ENCODE peak calls at places on chromosomes 7 and 10, in ten cellular contexts. One of them, this sample, is unnamed.
A peak's percentile ranks its signal among the peaks of the same experiment; 100 is the strongest.

GRCh38 chr10:78309536-78310237 is 276.0 kb downstream of the RPS24 start:
- DNase-seq in right atrium auricular region: peak; percentile 30
- DNase-seq in fibroblast of the aortic adventitia: no peak
- DNase-seq in cardiac fibroblast: no peak
- DNase-seq in stomach: no peak
- DNase-seq in tibial artery: no peak
- DNase-seq in psoas muscle: no peak
- DNase-seq in astrocyte of the spinal cord: no peak
- DNase-seq in H1: peak; percentile 22
- DNase-seq in A549: no peak
- DNase-seq in this sample: no peak

GRCh38 chr7:105916603-105917002 is 40.2 kb upstream of the ATXN7L1 start:
- DNase-seq in right atrium auricular region: no peak
- DNase-seq in fibroblast of the aortic adventitia: peak; percentile 77
- DNase-seq in cardiac fibroblast: peak; percentile 64
- DNase-seq in stomach: no peak
- DNase-seq in tibial artery: no peak
- DNase-seq in psoas muscle: no peak
- DNase-seq in astrocyte of the spinal cord: peak; percentile 39
- DNase-seq in H1: no peak
- DNase-seq in A549: no peak
- DNase-seq in this sample: no peak

GRCh38 chr10:4947635-4948596 is 15.3 kb upstream of the AKR1C1 start:
- DNase-seq in right atrium auricular region: peak; percentile 75
- DNase-seq in fibroblast of the aortic adventitia: peak; percentile 98
- DNase-seq in cardiac fibroblast: peak; percentile 95
- DNase-seq in stomach: no peak
- DNase-seq in tibial artery: peak; percentile 78
- DNase-seq in psoas muscle: no peak
- DNase-seq in astrocyte of the spinal cord: peak; percentile 84
- DNase-seq in H1: no peak
- DNase-seq in A549: peak; percentile 92
- DNase-seq in this sample: no peak

GRCh38 chr7:24851791-24852190 is 94.5 kb upstream of the GSDME start:
- DNase-seq in right atrium auricular region: no peak
- DNase-seq in fibroblast of the aortic adventitia: no peak
- DNase-seq in cardiac fibroblast: no peak
- DNase-seq in stomach: no peak
- DNase-seq in tibial artery: no peak
- DNase-seq in psoas muscle: no peak
- DNase-seq in astrocyte of the spinal cord: peak; percentile 41
- DNase-seq in H1: no peak
- DNase-seq in A549: no peak
- DNase-seq in this sample: no peak

GRCh38 chr10:86071145-86071544 is 295.4 kb downstream of the GRID1 start:
- DNase-seq in right atrium auricular region: peak; percentile 21
- DNase-seq in fibroblast of the aortic adventitia: no peak
- DNase-seq in cardiac fibroblast: no peak
- DNase-seq in stomach: peak; percentile 3
- DNase-seq in tibial artery: no peak
- DNase-seq in psoas muscle: no peak
- DNase-seq in astrocyte of the spinal cord: no peak
- DNase-seq in H1: peak; percentile 19
- DNase-seq in A549: no peak
- DNase-seq in this sample: peak; percentile 46

GRCh38 chr10:71090330-71090729 is 122.0 kb upstream of the UNC5B start:
- DNase-seq in right atrium auricular region: no peak
- DNase-seq in fibroblast of the aortic adventitia: no peak
- DNase-seq in cardiac fibroblast: no peak
- DNase-seq in stomach: peak; percentile 10
- DNase-seq in tibial artery: no peak
- DNase-seq in psoas muscle: no peak
- DNase-seq in astrocyte of the spinal cord: no peak
- DNase-seq in H1: no peak
- DNase-seq in A549: no peak
- DNase-seq in this sample: no peak

GRCh38 chr7:120337308-120337907 is 64.4 kb downstream of the KCND2 start:
- DNase-seq in right atrium auricular region: no peak
- DNase-seq in fibroblast of the aortic adventitia: peak; percentile 18
- DNase-seq in cardiac fibroblast: peak; percentile 10
- DNase-seq in stomach: no peak
- DNase-seq in tibial artery: no peak
- DNase-seq in psoas muscle: no peak
- DNase-seq in astrocyte of the spinal cord: peak; percentile 3
- DNase-seq in H1: no peak
- DNase-seq in A549: peak; percentile 21
- DNase-seq in this sample: no peak

GRCh38 chr7:12623885-12624498 is 53.5 kb downstream of the SCIN start:
- DNase-seq in right atrium auricular region: no peak
- DNase-seq in fibroblast of the aortic adventitia: peak; percentile 49
- DNase-seq in cardiac fibroblast: peak; percentile 32
- DNase-seq in stomach: no peak
- DNase-seq in tibial artery: no peak
- DNase-seq in psoas muscle: no peak
- DNase-seq in astrocyte of the spinal cord: peak; percentile 45
- DNase-seq in H1: no peak
- DNase-seq in A549: peak; percentile 35
- DNase-seq in this sample: no peak

GRCh38 chr7:145850636-145851035 is 266.0 kb upstream of the CNTNAP2 start:
- DNase-seq in right atrium auricular region: no peak
- DNase-seq in fibroblast of the aortic adventitia: no peak
- DNase-seq in cardiac fibroblast: no peak
- DNase-seq in stomach: no peak
- DNase-seq in tibial artery: no peak
- DNase-seq in psoas muscle: no peak
- DNase-seq in astrocyte of the spinal cord: no peak
- DNase-seq in H1: no peak
- DNase-seq in A549: no peak
- DNase-seq in this sample: no peak

GRCh38 chr10:81848514-81848913 is 26.5 kb upstream of the NRG3 start:
- DNase-seq in right atrium auricular region: no peak
- DNase-seq in fibroblast of the aortic adventitia: no peak
- DNase-seq in cardiac fibroblast: no peak
- DNase-seq in stomach: no peak
- DNase-seq in tibial artery: no peak
- DNase-seq in psoas muscle: no peak
- DNase-seq in astrocyte of the spinal cord: no peak
- DNase-seq in H1: no peak
- DNase-seq in A549: no peak
- DNase-seq in this sample: no peak

GRCh38 chr10:21495686-21496284 is 29.7 kb downstream of the SKIDA1 start:
- DNase-seq in right atrium auricular region: peak; percentile 84
- DNase-seq in fibroblast of the aortic adventitia: peak; percentile 80
- DNase-seq in cardiac fibroblast: peak; percentile 93
- DNase-seq in stomach: peak; percentile 87
- DNase-seq in tibial artery: peak; percentile 86
- DNase-seq in psoas muscle: peak; percentile 82
- DNase-seq in astrocyte of the spinal cord: peak; percentile 88
- DNase-seq in H1: peak; percentile 99
- DNase-seq in A549: peak; percentile 94
- DNase-seq in this sample: peak; percentile 95

GRCh38 chr7:30973791-30974604 is 10.2 kb downstream of the GHRHR start:
- DNase-seq in right atrium auricular region: peak; percentile 55
- DNase-seq in fibroblast of the aortic adventitia: no peak
- DNase-seq in cardiac fibroblast: no peak
- DNase-seq in stomach: no peak
- DNase-seq in tibial artery: no peak
- DNase-seq in psoas muscle: no peak
- DNase-seq in astrocyte of the spinal cord: no peak
- DNase-seq in H1: no peak
- DNase-seq in A549: no peak
- DNase-seq in this sample: peak; percentile 69

GRCh38 chr7:120981888-120982615 is 6.5 kb upstream of the CPED1 start:
- DNase-seq in right atrium auricular region: no peak
- DNase-seq in fibroblast of the aortic adventitia: peak; percentile 68
- DNase-seq in cardiac fibroblast: peak; percentile 47
- DNase-seq in stomach: no peak
- DNase-seq in tibial artery: no peak
- DNase-seq in psoas muscle: no peak
- DNase-seq in astrocyte of the spinal cord: peak; percentile 76
- DNase-seq in H1: no peak
- DNase-seq in A549: no peak
- DNase-seq in this sample: no peak

GRCh38 chr10:43861966-43862751 is 213.5 kb upstream of the ZNF32 start:
- DNase-seq in right atrium auricular region: peak; percentile 63
- DNase-seq in fibroblast of the aortic adventitia: peak; percentile 99
- DNase-seq in cardiac fibroblast: peak; percentile 89
- DNase-seq in stomach: no peak
- DNase-seq in tibial artery: peak; percentile 84
- DNase-seq in psoas muscle: no peak
- DNase-seq in astrocyte of the spinal cord: peak; percentile 82
- DNase-seq in H1: peak; percentile 2
- DNase-seq in A549: peak; percentile 28
- DNase-seq in this sample: no peak

GRCh38 chr7:22550514-22551010 is 50.6 kb upstream of the STEAP1B start:
- DNase-seq in right atrium auricular region: no peak
- DNase-seq in fibroblast of the aortic adventitia: no peak
- DNase-seq in cardiac fibroblast: no peak
- DNase-seq in stomach: no peak
- DNase-seq in tibial artery: no peak
- DNase-seq in psoas muscle: no peak
- DNase-seq in astrocyte of the spinal cord: no peak
- DNase-seq in H1: no peak
- DNase-seq in A549: no peak
- DNase-seq in this sample: no peak
- TF ChIP-seq CTCF in right atrium auricular region: no peak
- TF ChIP-seq CTCF in fibroblast of the aortic adventitia: no peak
- TF ChIP-seq CTCF in cardiac fibroblast: no peak
- TF ChIP-seq CTCF in stomach: no peak
- TF ChIP-seq CTCF in tibial artery: no peak
- TF ChIP-seq CTCF in psoas muscle: no peak
- TF ChIP-seq CTCF in astrocyte of the spinal cord: no peak
- TF ChIP-seq CTCF in H1: no peak
- TF ChIP-seq CTCF in A549: peak; percentile 3
- TF ChIP-seq CTCF in this sample: no peak

GRCh38 chr7:20402297-20403230 is 71.9 kb downstream of the ITGB8 start:
- DNase-seq in right atrium auricular region: no peak
- DNase-seq in fibroblast of the aortic adventitia: peak; percentile 60
- DNase-seq in cardiac fibroblast: peak; percentile 22
- DNase-seq in stomach: no peak
- DNase-seq in tibial artery: no peak
- DNase-seq in psoas muscle: no peak
- DNase-seq in astrocyte of the spinal cord: no peak
- DNase-seq in H1: no peak
- DNase-seq in A549: no peak
- DNase-seq in this sample: no peak
- TF ChIP-seq CTCF in right atrium auricular region: peak; percentile 44
- TF ChIP-seq CTCF in fibroblast of the aortic adventitia: peak; percentile 48
- TF ChIP-seq CTCF in cardiac fibroblast: peak; percentile 33
- TF ChIP-seq CTCF in stomach: peak; percentile 21
- TF ChIP-seq CTCF in tibial artery: no peak
- TF ChIP-seq CTCF in psoas muscle: no peak
- TF ChIP-seq CTCF in astrocyte of the spinal cord: peak; percentile 47
- TF ChIP-seq CTCF in H1: no peak
- TF ChIP-seq CTCF in A549: peak; percentile 57
- TF ChIP-seq CTCF in this sample: no peak

DNA sequence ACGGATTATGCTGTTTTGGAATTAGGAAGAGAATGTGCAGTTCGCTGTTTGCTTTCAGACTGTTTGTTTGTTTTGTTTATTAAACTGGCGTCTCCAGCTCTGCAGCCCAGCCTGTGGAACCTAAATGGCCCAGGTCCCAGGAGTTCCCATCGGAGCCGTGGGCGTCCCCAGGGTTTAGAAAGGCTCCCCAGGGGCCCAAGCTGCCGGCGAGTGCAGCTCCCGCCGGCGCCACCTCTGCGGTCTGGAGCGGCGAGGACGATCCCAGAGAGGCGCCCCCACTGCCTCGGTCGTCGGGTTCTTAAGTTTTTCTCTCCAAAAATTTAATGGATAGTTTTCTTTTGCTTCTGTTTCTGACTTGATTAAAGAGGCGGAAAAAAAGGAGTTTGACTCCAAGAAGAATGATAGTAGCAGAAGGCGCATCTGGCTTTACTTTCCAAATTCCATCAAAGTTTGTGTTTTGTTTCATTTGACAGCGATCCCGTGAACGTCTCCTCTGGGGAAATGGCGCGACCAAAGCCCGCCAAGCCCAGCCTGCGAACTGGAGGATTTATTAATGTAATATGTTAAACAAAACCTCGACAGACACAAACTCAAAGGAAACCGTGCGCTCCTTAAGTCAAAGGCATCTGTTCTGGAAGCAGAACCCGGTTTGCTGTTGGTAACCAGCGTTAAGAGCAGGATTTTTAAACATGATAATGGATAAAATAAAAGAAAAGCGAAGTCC is 712 bp upstream of the FZD1 start:
- DNase-seq in right atrium auricular region: no peak
- DNase-seq in fibroblast of the aortic adventitia: no peak
- DNase-seq in cardiac fibroblast: peak; percentile 26
- DNase-seq in stomach: no peak
- DNase-seq in tibial artery: peak; percentile 84
- DNase-seq in psoas muscle: peak; percentile 42
- DNase-seq in astrocyte of the spinal cord: no peak
- DNase-seq in H1: peak; percentile 50
- DNase-seq in A549: peak; percentile 17
- DNase-seq in this sample: peak; percentile 45
- TF ChIP-seq CTCF in right atrium auricular region: no peak
- TF ChIP-seq CTCF in fibroblast of the aortic adventitia: peak; percentile 8
- TF ChIP-seq CTCF in cardiac fibroblast: no peak
- TF ChIP-seq CTCF in stomach: no peak
- TF ChIP-seq CTCF in tibial artery: no peak
- TF ChIP-seq CTCF in psoas muscle: no peak
- TF ChIP-seq CTCF in astrocyte of the spinal cord: no peak
- TF ChIP-seq CTCF in H1: no peak
- TF ChIP-seq CTCF in A549: no peak
- TF ChIP-seq CTCF in this sample: no peak

DNA sequence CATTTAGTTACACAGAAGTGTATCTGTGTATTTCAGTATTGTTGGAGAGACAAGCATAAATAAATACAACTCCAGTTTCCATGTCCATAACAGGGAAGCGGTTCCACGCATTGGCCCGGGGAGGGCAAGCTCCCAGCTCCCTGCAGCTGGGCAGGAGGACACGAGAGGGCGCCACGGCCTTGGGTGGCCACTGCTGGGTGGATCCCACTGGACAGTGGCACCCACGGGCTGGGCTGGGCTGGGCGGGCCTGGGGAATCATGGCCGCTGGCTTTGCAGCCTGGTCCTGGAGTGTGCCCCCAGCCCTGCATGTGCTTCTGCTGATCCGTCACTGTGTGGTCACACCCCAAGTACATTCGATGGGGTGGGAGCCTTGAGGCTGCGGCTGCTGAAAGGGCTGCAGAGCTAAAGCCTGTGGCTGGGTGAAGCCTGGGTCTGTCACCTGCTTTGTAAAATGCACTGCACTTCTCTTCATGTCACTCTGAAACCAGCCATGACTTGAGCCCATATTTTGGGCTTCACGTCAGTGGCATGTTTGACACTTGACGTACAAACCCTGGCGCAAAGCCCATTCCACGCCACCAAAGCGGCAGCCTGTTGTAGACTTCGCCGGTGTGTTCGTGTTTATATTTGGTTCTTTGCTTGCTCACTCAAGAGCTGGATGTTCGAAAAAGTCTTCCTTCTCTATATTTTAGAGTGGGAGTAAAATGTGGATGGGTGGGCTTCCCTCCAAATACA is 27.5 kb downstream of the LRRC27 start:
- DNase-seq in right atrium auricular region: no peak
- DNase-seq in fibroblast of the aortic adventitia: no peak
- DNase-seq in cardiac fibroblast: no peak
- DNase-seq in stomach: no peak
- DNase-seq in tibial artery: peak; percentile 58
- DNase-seq in psoas muscle: no peak
- DNase-seq in astrocyte of the spinal cord: no peak
- DNase-seq in H1: no peak
- DNase-seq in A549: peak; percentile 21
- DNase-seq in this sample: no peak
- TF ChIP-seq CTCF in right atrium auricular region: no peak
- TF ChIP-seq CTCF in fibroblast of the aortic adventitia: no peak
- TF ChIP-seq CTCF in cardiac fibroblast: no peak
- TF ChIP-seq CTCF in stomach: no peak
- TF ChIP-seq CTCF in tibial artery: no peak
- TF ChIP-seq CTCF in psoas muscle: no peak
- TF ChIP-seq CTCF in astrocyte of the spinal cord: no peak
- TF ChIP-seq CTCF in H1: peak; percentile 36
- TF ChIP-seq CTCF in A549: no peak
- TF ChIP-seq CTCF in this sample: no peak

This sample was measured in lower leg skin.